ENCODE peak calls at places on chromosomes 12 and 14, in six cellular contexts. S, C, O, A, R and U are unnamed samples.

GRCh38 chr12:96047621-96048211 is 12.3 kb upstream of the LTA4H start:
- DNase-seq in A (no peak), S (peak; percentile 42), O (peak; percentile 63), C (no peak), R (peak; percentile 65), U (no peak)

GRCh38 chr12:57434517-57435223 is at the start of gene INHBC:
- DNase-seq in A (no peak), R (no peak), S (no peak), O (no peak), C (no peak), U (no peak)

GRCh38 chr12:6336079-6336858 is 5.6 kb downstream of the TNFRSF1A start:
- DNase-seq in O (peak; percentile 100), R (peak; percentile 99), S (peak; percentile 99), A (peak; percentile 97), C (peak; percentile 90), U (peak; percentile 96)

GRCh38 chr14:101017209-101017608 is 113.7 kb upstream of the RTL1 start:
- DNase-seq in C (no peak), A (no peak), S (no peak), R (no peak), O (peak; percentile 55), U (no peak)

GRCh38 chr14:68784298-68784910 is 8.5 kb downstream of the ZFP36L1 start:
- DNase-seq in S (peak; percentile 97), R (peak; percentile 91), A (peak; percentile 52), O (no peak), C (peak; percentile 94), U (no peak)

GRCh38 chr14:79415726-79416125 is 795.6 kb downstream of the DIO2 start:
- DNase-seq in C (no peak), O (no peak), A (no peak), R (no peak), S (no peak), U (no peak)

GRCh38 chr14:36019126-36019525 is 157.4 kb downstream of the PTCSC3 start:
- DNase-seq in C (no peak), S (no peak), R (no peak), O (no peak), A (no peak), U (peak; percentile 9)

GRCh38 chr14:103158688-103159087 is 35.4 kb downstream of the TNFAIP2 start:
- DNase-seq in C (no peak), S (no peak), A (no peak), R (no peak), O (no peak), U (no peak)

GRCh38 chr14:71354142-71354541 is 446.9 kb downstream of the PCNX1 start:
- DNase-seq in C (no peak), O (no peak), A (no peak), R (no peak), S (no peak), U (no peak)

GRCh38 chr12:100758083-100758482 is 36.5 kb upstream of the ANO4 start:
- DNase-seq in S (no peak), R (no peak), A (no peak), O (no peak), C (no peak), U (no peak)

GRCh38 chr14:102775855-102776760 is 1.1 kb upstream of the TRAF3 start:
- DNase-seq in C (peak; percentile 70), S (no peak), O (peak; percentile 75), A (peak; percentile 41), R (no peak), U (peak; percentile 40)

DNA sequence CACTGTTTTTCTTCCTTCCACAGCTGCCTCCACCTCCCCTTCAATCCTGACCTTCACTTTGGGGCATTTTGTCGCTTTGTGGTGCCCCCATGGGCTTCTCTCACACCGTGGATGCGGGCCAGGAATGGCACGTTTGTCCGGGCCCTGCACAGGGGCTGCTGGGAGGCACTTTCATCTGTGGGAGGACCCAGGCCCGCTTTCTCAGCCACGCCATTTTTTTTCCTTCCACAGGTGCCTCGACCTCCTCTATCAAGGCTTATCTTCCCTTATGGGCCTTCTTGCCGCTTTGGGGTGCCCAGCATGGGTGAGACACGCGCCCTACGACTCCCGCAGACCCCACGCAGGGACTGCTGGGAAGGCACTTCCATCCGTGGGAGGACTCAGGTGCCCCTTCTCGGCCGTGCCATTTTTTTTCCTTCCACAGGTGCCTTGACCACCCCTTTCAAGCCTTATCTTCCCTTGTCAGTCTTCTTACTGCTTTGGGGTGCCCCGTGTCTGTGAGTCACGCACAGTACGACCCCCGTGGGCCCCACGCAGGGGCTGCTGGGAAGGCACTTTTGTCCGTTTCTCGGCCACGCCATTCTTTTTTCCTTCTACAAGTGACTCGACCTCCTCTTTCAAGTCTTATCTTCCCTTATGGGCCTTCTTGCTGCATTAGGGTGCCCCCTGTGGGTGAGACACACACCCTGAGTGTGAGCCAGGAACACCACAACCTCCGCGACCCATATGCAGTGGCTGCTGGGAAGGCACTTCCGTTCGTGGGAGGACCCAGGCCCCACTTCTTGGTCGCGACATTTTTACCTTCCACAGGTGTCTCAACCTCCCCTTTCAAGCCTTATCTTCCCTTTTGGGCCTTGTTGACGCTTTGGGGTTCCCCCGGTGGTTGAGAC is 270.7 kb downstream of the ALG10 start:
- DNase-seq in R (no peak), A (peak; percentile 8), S (no peak), C (peak; percentile 24), O (no peak), U (no peak)
- TF ChIP-seq CTCF in R (no peak), A (no peak), S (no peak), C (no peak), O (no peak), U (no peak)

DNA sequence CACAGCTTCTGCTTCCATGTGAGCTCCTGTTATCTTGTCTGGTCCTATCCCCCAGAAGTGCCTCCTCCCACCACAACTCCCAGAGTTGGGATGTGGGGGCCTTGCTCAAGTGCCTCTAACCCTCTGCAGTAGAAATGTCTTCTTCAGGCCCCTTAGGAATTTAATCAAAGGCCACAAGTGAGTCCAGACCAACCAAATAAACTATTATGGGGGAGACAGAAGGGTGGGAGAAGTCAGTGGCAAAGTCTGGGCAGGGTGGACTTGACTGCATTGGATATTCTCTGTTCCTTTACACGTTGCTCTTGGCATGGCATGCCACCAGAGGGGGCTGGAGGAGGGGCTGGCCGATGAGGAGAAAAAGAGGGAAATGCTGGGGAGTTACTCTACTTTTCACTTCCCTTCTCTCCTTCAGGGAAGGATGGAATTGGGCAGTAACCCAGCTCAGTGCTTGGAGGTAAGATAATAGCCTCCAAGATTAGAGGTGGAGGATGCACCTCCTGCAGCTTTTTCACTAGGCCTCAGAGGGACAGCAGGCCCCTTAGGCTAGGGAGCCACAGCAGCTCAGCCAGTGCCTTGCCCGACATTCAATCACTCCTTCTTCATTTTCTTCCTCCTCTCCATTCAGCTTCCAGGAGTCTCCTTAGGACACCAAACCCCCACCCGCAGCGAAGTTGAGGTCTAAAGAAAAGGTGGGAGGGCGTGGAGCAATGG is 1.2 kb upstream of the AP1G2 start:
- DNase-seq in C (no peak), R (no peak), O (no peak), A (no peak), S (no peak), U (no peak)
- H3K4me3 ChIP-seq in C (no peak overlapping the region), R (no peak overlapping the region), O (no peak overlapping the region), A (no peak overlapping the region), S (no peak overlapping the region), U (no peak overlapping the region)

DNA sequence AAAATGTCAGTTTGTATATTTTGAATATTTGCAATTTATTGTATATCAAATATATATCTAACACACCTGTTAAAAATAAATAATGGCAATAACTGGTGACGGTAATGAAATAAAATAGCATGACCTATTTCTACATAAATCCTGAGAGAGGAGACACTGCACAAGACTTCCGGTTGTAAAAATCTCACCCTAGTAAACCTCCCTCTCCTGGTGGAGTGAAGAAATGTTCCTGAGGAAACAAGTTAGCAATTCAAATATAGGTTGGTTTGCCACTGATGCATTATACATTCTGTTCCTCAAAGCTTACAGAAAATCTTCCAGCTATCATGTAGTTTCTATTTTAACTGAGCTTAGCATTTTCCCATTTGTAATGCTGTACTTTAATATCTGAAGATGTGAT is 166.2 kb upstream of the SYT10 start:
- DNase-seq in A (no peak), R (peak; percentile 3), C (no peak), O (peak; percentile 20), S (no peak), U (no peak)
- TF ChIP-seq CTCF in A (no peak), R (peak; percentile 15), C (no peak), O (peak; percentile 34), S (no peak), U (no peak)

GRCh38 chr12:105107176-105107496 is 395 bp upstream of the WASHC4 start:
- DNase-seq in O (no peak), A (no peak), S (no peak), C (no peak), R (no peak), U (no peak)
- H3K4me3 ChIP-seq in O (peak overlapping the region; percentile 79), A (peak overlapping the region; percentile 98), S (peak overlapping the region; percentile 100), C (peak overlapping the region; percentile 90), R (peak overlapping the region; percentile 75), U (peak overlapping the region; percentile 99)

DNA sequence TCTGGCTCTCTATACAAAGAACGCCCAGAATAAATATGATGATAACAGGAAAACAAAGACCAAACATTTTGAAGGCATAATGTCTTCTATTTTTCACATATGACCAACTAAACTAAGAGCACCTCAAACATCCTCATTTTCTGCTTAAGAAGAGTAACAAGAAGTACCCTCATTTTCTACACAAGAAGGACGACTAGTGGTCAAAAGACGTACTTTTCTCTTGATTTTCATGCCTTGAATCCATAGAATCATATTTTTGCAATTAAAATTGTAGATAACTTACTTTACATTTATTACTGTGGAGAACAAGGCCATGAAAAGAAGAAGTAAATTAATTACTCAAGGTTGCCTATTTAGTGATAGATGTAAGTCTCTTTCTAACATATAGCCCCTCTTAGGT is 358.6 kb downstream of the DUSP6 start:
- DNase-seq in O (peak; percentile 80), R (peak; percentile 18), A (no peak), C (no peak), S (peak; percentile 16), U (peak; percentile 29)
- TF ChIP-seq CTCF in O (peak; percentile 56), R (peak; percentile 75), A (peak; percentile 35), C (peak; percentile 60), S (peak; percentile 40), U (peak; percentile 30)

GRCh38 chr14:22266141-22266442 is 322.9 kb downstream of the DAD1 start:
- DNase-seq in O (no peak), R (no peak), S (peak; percentile 48), A (no peak), C (no peak), U (no peak)
- H3K4me3 ChIP-seq in O (no peak overlapping the region), R (no peak overlapping the region), S (no peak overlapping the region), A (no peak overlapping the region), C (no peak overlapping the region), U (no peak overlapping the region)

DNA sequence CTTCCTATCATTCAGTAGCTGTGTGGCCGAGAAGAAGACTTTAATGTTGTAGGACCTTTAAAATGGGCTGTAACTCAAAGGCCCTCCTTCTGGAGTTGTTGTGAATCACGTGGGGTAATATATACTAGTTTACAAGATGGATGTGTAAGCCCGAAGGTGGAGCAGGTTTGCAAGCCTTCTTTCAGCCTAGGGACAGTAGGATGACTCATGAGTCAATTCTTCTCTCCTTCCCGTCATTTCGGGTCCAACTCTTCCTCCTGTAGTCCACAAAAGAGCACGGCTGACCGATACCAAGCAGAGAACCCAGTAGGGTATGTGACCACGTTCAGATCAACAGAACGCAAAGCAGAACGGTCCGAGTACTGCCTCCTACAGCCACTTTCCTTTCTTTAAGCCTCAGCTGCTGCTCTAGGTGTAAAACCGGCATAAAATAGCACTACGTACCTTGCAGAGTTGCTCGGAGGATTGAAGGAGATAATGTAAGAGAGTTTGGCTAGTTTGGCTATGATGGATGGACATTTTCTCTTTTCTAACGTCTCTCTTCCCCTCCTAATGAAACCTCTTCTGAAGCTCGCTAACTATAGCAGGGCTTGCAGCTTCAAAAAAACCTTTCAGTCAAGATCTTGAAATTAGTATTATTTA is 1.3 kb upstream of the RASSF3 start:
- DNase-seq in O (peak; percentile 49), S (no peak), A (peak; percentile 34), R (peak; percentile 87), C (no peak), U (no peak)
- TF ChIP-seq CTCF in O (peak; percentile 20), S (peak; percentile 10), A (no peak), R (no peak), C (no peak), U (no peak)